ENCODE peak calls at places on chromosomes 3 and 15, in ten cellular contexts. M is A549, E is right lobe of liver, V is fibroblast of lung, K is fibroblast of the aortic adventitia, B is AG09309, T is Panc1, D is AG04449, F is AG04450, S is dorsolateral prefrontal cortex. O is an unnamed sample.
A peak's percentile ranks its signal among the peaks of the same experiment; 100 is the strongest.

GRCh38 chr15:63504979-63505841 is 817 bp downstream of the USP3 start:
- DNase-seq in V (peak; percentile 61), D (no peak), E (peak; percentile 76), S (peak; percentile 27), M (no peak), B (no peak), F (no peak), K (peak; percentile 58), T (no peak), O (peak; percentile 60)

GRCh38 chr15:90883971-90884718 is at the start of gene FES:
- DNase-seq in E (peak; percentile 86), F (no peak), V (peak; percentile 47), M (no peak), K (peak; percentile 49), D (no peak), T (no peak), S (no peak), B (no peak), O (no peak)

GRCh38 chr3:183871541-183871940 is 13.1 kb downstream of the PARL start:
- DNase-seq in D (no peak), F (no peak), K (no peak), B (no peak), V (no peak), M (no peak), S (no peak), T (no peak), E (no peak), O (no peak)

GRCh38 chr3:150286390-150287147 is 121.5 kb upstream of the TSC22D2 start:
- DNase-seq in E (no peak), D (no peak), S (no peak), K (peak; percentile 72), M (peak; percentile 47), T (no peak), V (peak; percentile 60), F (no peak), B (no peak), O (no peak)

GRCh38 chr3:186939536-186939935 is 9.2 kb downstream of the ST6GAL1 start:
- DNase-seq in E (no peak), V (no peak), S (no peak), B (no peak), M (no peak), D (no peak), K (no peak), F (no peak), T (no peak), O (no peak)

GRCh38 chr3:135994708-135995335 is 29.3 kb downstream of the PPP2R3A start:
- DNase-seq in D (no peak), V (no peak), K (no peak), S (no peak), T (no peak), M (no peak), E (no peak), F (no peak), B (no peak), O (peak; percentile 44)

GRCh38 chr3:171464462-171464861 is 4.3 kb upstream of the TNIK start:
- DNase-seq in D (no peak), M (no peak), F (no peak), V (no peak), S (no peak), E (no peak), B (no peak), T (no peak), K (no peak), O (no peak)

GRCh38 chr3:31813686-31814085 is 167.4 kb downstream of the OSBPL10 start:
- DNase-seq in F (no peak), S (no peak), E (no peak), V (no peak), D (no peak), B (no peak), M (no peak), K (no peak), T (no peak), O (no peak)

GRCh38 chr3:46892285-46893145 is 15.0 kb downstream of the PTH1R start:
- DNase-seq in S (peak; percentile 56), T (no peak), K (peak; percentile 35), F (peak; percentile 8), E (peak; percentile 75), V (peak; percentile 40), D (no peak), M (peak; percentile 76), B (peak; percentile 7), O (peak; percentile 71)

GRCh38 chr15:40867200-40867599 is 6.8 kb downstream of the RHOV start:
- DNase-seq in E (peak; percentile 3), F (no peak), S (no peak), K (no peak), D (no peak), T (no peak), V (no peak), M (no peak), B (no peak), O (no peak)

GRCh38 chr3:141575879-141576743 is 89.3 kb downstream of the RASA2 start:
- DNase-seq in V (peak; percentile 11), M (peak; percentile 25), T (no peak), B (no peak), S (no peak), D (no peak), K (peak; percentile 56), E (no peak), F (no peak), O (no peak)

GRCh38 chr3:152718810-152719209 is 116.1 kb upstream of the P2RY1 start:
- DNase-seq in B (no peak), K (no peak), T (no peak), M (no peak), D (no peak), F (no peak), E (no peak), S (no peak), V (no peak), O (no peak)

GRCh38 chr15:46344115-46344749 is 709.4 kb downstream of the SQOR start:
- DNase-seq in F (no peak), S (no peak), B (no peak), T (no peak), M (no peak), K (no peak), V (no peak), E (no peak), D (no peak), O (no peak)

DNA sequence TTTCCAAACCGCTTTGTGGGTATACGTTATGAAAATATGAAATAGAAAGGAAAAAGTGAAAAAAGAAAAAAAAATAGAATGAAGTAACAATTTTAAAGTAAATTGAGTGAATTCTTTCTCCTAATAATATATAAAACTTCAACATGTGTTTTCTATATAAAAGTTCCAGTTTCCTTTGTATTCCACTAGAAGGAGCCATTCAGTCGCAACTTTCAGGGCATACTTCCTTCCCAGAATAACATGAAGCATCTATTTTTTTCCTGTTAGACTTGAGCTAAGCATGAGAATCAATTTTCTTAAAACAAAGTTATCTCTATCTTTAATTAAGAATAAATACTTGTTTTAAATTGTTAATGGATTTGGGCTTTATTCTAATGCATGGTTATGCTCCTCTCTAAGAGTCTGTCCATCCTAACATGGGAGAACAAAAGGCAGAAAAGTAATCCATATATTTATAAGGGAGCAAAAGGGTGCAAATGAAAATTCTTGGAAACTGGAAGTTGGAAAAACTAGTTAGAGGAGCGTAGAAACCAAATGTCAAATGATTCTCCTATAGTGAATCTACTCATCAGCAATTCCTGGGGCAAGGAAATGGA is 16.0 kb upstream of the VGLL3 start:
- DNase-seq in V (peak; percentile 28), B (no peak), T (no peak), K (peak; percentile 67), M (no peak), D (no peak), S (no peak), F (no peak), E (no peak), O (no peak)
- TF ChIP-seq CTCF in V (peak; percentile 50), B (peak; percentile 63), T (peak; percentile 39), K (peak; percentile 65), M (peak; percentile 60), D (peak; percentile 29), S (no peak), F (peak; percentile 66), E (peak; percentile 38), O (peak; percentile 18)

GRCh38 chr3:38040400-38040799 is 1.4 kb downstream of the DLEC1 start:
- DNase-seq in M (no peak), S (no peak), T (no peak), D (no peak), B (no peak), F (no peak), E (no peak), K (no peak), V (no peak), O (no peak)
- H3K4me3 ChIP-seq in M (no peak overlapping the region), S (no peak overlapping the region), T (no peak overlapping the region), D (no peak overlapping the region), B (no peak overlapping the region), F (no peak overlapping the region), E (no peak overlapping the region), K (no peak overlapping the region), V (no peak overlapping the region), O (no peak overlapping the region)

GRCh38 chr3:53823026-53823955 is 22.9 kb downstream of the CHDH start:
- DNase-seq in K (no peak), D (no peak), T (no peak), E (peak; percentile 44), M (no peak), V (no peak), B (no peak), F (no peak), S (no peak), O (no peak)
- TF ChIP-seq CTCF in K (no peak), D (no peak), T (no peak), E (no peak), M (no peak), V (no peak), B (no peak), F (no peak), S (no peak), O (no peak)

GRCh38 chr3:156605686-156606605 is 51.0 kb upstream of the SSR3 start:
- DNase-seq in D (no peak), M (no peak), F (no peak), K (peak; percentile 74), S (no peak), T (no peak), B (peak; percentile 39), V (peak; percentile 94), E (peak; percentile 61), O (peak; percentile 57)

GRCh38 chr3:156604642-156605144 is 49.8 kb upstream of the SSR3 start:
- DNase-seq in D (no peak), S (no peak), B (no peak), E (no peak), V (peak; percentile 38), F (no peak), K (no peak), M (no peak), T (no peak), O (no peak)

GRCh38 chr3:156609115-156609514 is 54.2 kb upstream of the SSR3 start:
- DNase-seq in B (no peak), K (no peak), D (no peak), E (no peak), V (no peak), T (no peak), S (no peak), M (no peak), F (no peak), O (no peak)

GRCh38 chr3:156608601-156609000 is 53.7 kb upstream of the SSR3 start:
- DNase-seq in S (no peak), B (no peak), F (no peak), M (no peak), D (no peak), T (no peak), K (no peak), V (no peak), E (no peak), O (no peak)

DNA sequence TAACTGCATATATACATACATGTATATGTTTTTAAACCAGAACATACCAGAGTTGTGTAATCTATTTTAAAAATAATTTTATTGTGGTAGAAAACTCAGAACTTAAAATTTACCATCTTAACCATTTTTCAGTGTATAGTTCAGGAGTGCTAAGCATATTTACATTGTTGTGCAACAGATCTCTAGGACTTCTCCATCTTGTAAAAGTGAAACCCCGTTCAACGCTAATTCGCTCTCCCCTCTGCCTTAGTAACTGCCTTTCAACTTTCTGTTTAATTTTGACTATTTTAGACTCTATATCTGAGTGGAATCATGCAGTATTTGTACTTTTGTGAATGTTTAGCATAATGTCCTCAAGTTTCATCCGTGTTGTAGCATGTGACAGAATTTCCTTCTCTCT is 51.8 kb upstream of the SSR3 start:
- DNase-seq in D (no peak), T (no peak), B (no peak), K (no peak), M (no peak), V (no peak), E (no peak), F (no peak), S (no peak), O (no peak)
- H3K4me3 ChIP-seq in D (no peak overlapping the region), T (peak overlapping the region; percentile 40), B (no peak overlapping the region), K (no peak overlapping the region), M (no peak overlapping the region), V (no peak overlapping the region), E (peak overlapping the region; percentile 30), F (no peak overlapping the region), S (peak overlapping the region; percentile 51), O (no peak overlapping the region)

O was measured in Caco-2.